ENCODE peak calls at places on chromosome 21, in six cellular contexts. K is breast epithelium, X is heart left ventricle, M is right lobe of liver, E is stomach, U is ovary. J is an unnamed sample. For H3K4me1, the result is how much of the 10 kb centered on the place peaks cover.

GRCh38 chr21:35343046-35343816 is 294.1 kb upstream of the RUNX1 start:
- DNase-seq in E (no peak), U (no peak), M (no peak), K (no peak), X (no peak), J (no peak)

GRCh38 chr21:28431022-28431421 is 561.7 kb downstream of the LTN1 start:
- DNase-seq in X (no peak), E (no peak), M (no peak), K (no peak), U (no peak), J (no peak)

GRCh38 chr21:27590271-27590670 is 623.4 kb upstream of the ADAMTS5 start:
- DNase-seq in M (no peak), X (peak), K (no peak), U (no peak), E (no peak), J (no peak)

GRCh38 chr21:39000496-39000895 is 182.8 kb downstream of the PSMG1 start:
- DNase-seq in E (no peak), K (no peak), X (no peak), M (no peak), U (no peak), J (no peak)

GRCh38 chr21:35547946-35548774 is 499.1 kb upstream of the RUNX1 start:
- DNase-seq in E (no peak), K (no peak), M (no peak), X (no peak), U (no peak), J (no peak)

GRCh38 chr21:28177008-28177603 is 815.6 kb downstream of the LTN1 start:
- DNase-seq in X (no peak), E (no peak), M (no peak), U (no peak), K (no peak), J (no peak)

GRCh38 chr21:28781602-28782274 is 210.9 kb downstream of the LTN1 start:
- DNase-seq in K (no peak), X (no peak), U (no peak), E (no peak), M (no peak), J (no peak)

GRCh38 chr21:21205604-21206003 is 207.4 kb downstream of the NCAM2 start:
- DNase-seq in X (no peak), K (no peak), E (no peak), U (no peak), M (no peak), J (no peak)

GRCh38 chr21:21434944-21435343 is 436.7 kb downstream of the NCAM2 start:
- DNase-seq in X (no peak), K (no peak), U (no peak), M (no peak), E (no peak), J (no peak)

GRCh38 chr21:44379991-44380865 is 26.8 kb downstream of the TRPM2 start:
- DNase-seq in X (no peak), M (peak), E (no peak), K (no peak), U (no peak), J (no peak)

GRCh38 chr21:21137986-21138385 is 139.8 kb downstream of the NCAM2 start:
- DNase-seq in X (no peak), U (no peak), M (no peak), K (no peak), E (no peak), J (peak)

GRCh38 chr21:39029086-39029772 is 154.0 kb downstream of the PSMG1 start:
- DNase-seq in K (no peak), U (no peak), M (no peak), X (no peak), E (no peak), J (no peak)

GRCh38 chr21:27292229-27292628 is 325.3 kb upstream of the ADAMTS5 start:
- DNase-seq in U (no peak), E (no peak), X (no peak), K (no peak), M (no peak), J (no peak)

GRCh38 chr21:43025636-43026180 is 49.9 kb downstream of the CBS start:
- DNase-seq in U (no peak), K (no peak), X (no peak), M (no peak), E (no peak), J (no peak)

GRCh38 chr21:17989780-17990179 is 170.6 kb upstream of the C21orf91 start:
- DNase-seq in X (no peak), U (no peak), M (no peak), E (no peak), K (no peak), J (no peak)

GRCh38 chr21:28269173-28269572 is 723.5 kb downstream of the LTN1 start:
- DNase-seq in M (no peak), K (no peak), X (no peak), U (no peak), E (no peak), J (no peak)

GRCh38 chr21:35506352-35506751 is 457.2 kb upstream of the RUNX1 start:
- DNase-seq in E (no peak), M (no peak), K (no peak), U (no peak), X (no peak), J (no peak)

GRCh38 chr21:15682977-15683376 is 46.8 kb upstream of the USP25 start:
- DNase-seq in U (no peak), X (no peak), E (no peak), M (no peak), K (no peak), J (no peak)

GRCh38 chr21:38798481-38798882 is 7.2 kb upstream of the ETS2 start:
- DNase-seq in U (no peak), X (no peak), K (no peak), M (no peak), E (peak), J (no peak)

GRCh38 chr21:35179990-35180557 is 131.0 kb upstream of the RUNX1 start:
- DNase-seq in M (no peak), X (no peak), K (no peak), E (no peak), U (no peak), J (no peak)

GRCh38 chr21:42471206-42471605 is 24.8 kb downstream of the RSPH1 start:
- DNase-seq in X (no peak), M (peak), E (no peak), K (no peak), U (no peak), J (no peak)

GRCh38 chr21:32768530-32768929 is 3.0 kb downstream of the PAXBP1 start:
- DNase-seq in E (no peak), K (no peak), M (no peak), X (no peak), U (no peak), J (no peak)

GRCh38 chr21:32771134-32771523 is 426 bp downstream of the PAXBP1 start:
- DNase-seq in U (peak), K (peak), X (peak), E (peak), M (peak), J (peak)

GRCh38 chr21:32776743-32777142 is 5.2 kb upstream of the PAXBP1 start:
- DNase-seq in U (no peak), E (no peak), X (no peak), K (no peak), M (no peak), J (no peak)

GRCh38 chr21:32770514-32771133 is 931 bp downstream of the PAXBP1 start:
- DNase-seq in U (no peak), K (no peak), X (no peak), E (no peak), M (no peak), J (no peak)

DNA sequence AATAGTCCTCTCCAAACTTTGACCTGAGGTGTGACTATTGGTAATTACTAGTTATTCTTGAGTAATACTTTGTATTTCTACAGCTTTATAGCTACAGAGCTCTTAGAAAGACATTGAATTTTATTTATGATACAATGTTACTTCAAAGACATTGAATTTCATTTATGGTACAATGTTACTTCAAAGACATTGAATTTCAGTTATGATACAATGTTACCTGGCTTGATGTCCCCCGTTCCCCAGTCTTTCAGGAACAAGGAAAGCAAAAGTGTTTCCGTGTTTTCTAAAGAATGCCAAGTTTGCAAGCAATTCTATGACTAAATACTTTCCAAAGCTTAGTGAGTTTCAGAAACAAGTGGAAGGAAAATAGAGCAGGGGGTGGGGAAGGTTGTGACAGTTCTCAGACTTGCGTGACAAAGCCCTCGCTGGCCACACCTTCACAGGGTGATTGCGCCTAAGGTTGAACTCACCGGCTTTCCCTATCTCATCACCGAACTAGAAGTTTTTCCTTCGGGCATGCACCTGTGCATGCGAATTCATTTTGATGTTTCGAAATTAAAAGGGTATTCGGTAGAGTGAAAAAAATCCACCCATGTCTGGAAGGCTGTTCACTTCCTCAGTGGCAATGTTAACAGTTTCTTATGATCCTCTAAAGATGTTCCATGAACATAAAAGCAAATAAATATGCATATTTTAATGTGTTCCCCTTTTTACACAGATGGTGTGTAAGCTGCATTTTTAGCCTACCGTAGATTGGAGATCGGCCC is 909 bp upstream of the PAXBP1 start:
- DNase-seq in U (no peak), X (no peak), E (peak), M (peak), K (no peak), J (peak)
- TF ChIP-seq POLR2A in U (no peak), X (no peak), E (no peak), M (peak), K (no peak), J (no peak)

GRCh38 chr21:45428534-45428933 is 23.6 kb downstream of the COL18A1 start:
- DNase-seq in X (no peak), E (no peak), M (no peak), K (no peak), U (no peak), J (no peak)
- H3K4me1 ChIP-seq in X (under half), E (under half), M (under half), K (under half), U (under half), J (under half)

GRCh38 chr21:31624961-31625491 is 34.5 kb upstream of the SOD1 start:
- DNase-seq in U (no peak), X (no peak), E (no peak), M (peak), K (no peak), J (no peak)

GRCh38 chr21:31618696-31619430 is 40.6 kb upstream of the SOD1 start:
- DNase-seq in X (no peak), M (no peak), K (no peak), U (no peak), E (no peak), J (no peak)

GRCh38 chr21:31624181-31624580 is 35.3 kb upstream of the SOD1 start:
- DNase-seq in M (no peak), K (no peak), X (no peak), U (no peak), E (no peak), J (no peak)

GRCh38 chr21:31622397-31622796 is 37.1 kb upstream of the SOD1 start:
- DNase-seq in E (no peak), X (no peak), U (no peak), K (no peak), M (no peak), J (no peak)

DNA sequence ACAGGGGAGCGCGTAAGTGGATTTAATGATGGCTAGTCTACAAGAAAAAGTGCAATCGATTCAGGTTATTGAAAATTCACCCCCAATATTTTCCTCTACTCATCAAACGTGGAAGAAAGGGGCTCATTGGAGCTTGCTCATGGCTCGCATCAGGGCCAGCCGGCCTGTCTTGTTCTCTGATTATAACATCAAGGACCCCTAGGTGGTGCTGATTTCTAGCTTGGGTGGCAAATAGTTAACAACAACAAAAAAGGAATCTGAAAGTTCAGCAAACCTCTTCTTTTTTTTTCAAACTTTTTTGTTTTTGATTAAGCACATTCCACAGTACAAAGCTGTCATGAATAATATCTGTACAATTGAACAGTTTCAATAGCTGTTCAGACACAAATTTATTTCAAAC is 35.8 kb upstream of the SOD1 start:
- DNase-seq in E (no peak), M (no peak), U (no peak), X (no peak), K (no peak), J (no peak)
- TF ChIP-seq CTCF in E (no peak), M (no peak), U (no peak), X (no peak), K (no peak), J (no peak)

GRCh38 chr21:41453198-41453597 is 27.2 kb downstream of the MX1 start:
- DNase-seq in M (no peak), X (no peak), U (no peak), E (no peak), K (no peak), J (no peak)

GRCh38 chr21:41449613-41450012 is 23.6 kb downstream of the MX1 start:
- DNase-seq in K (peak), U (no peak), X (no peak), E (peak), M (no peak), J (no peak)

GRCh38 chr21:41447356-41447755 is 21.3 kb downstream of the MX1 start:
- DNase-seq in M (no peak), X (no peak), K (peak), E (no peak), U (no peak), J (no peak)

GRCh38 chr21:41453761-41454160 is 27.7 kb downstream of the MX1 start:
- DNase-seq in E (no peak), U (no peak), X (no peak), K (no peak), M (no peak), J (no peak)

DNA sequence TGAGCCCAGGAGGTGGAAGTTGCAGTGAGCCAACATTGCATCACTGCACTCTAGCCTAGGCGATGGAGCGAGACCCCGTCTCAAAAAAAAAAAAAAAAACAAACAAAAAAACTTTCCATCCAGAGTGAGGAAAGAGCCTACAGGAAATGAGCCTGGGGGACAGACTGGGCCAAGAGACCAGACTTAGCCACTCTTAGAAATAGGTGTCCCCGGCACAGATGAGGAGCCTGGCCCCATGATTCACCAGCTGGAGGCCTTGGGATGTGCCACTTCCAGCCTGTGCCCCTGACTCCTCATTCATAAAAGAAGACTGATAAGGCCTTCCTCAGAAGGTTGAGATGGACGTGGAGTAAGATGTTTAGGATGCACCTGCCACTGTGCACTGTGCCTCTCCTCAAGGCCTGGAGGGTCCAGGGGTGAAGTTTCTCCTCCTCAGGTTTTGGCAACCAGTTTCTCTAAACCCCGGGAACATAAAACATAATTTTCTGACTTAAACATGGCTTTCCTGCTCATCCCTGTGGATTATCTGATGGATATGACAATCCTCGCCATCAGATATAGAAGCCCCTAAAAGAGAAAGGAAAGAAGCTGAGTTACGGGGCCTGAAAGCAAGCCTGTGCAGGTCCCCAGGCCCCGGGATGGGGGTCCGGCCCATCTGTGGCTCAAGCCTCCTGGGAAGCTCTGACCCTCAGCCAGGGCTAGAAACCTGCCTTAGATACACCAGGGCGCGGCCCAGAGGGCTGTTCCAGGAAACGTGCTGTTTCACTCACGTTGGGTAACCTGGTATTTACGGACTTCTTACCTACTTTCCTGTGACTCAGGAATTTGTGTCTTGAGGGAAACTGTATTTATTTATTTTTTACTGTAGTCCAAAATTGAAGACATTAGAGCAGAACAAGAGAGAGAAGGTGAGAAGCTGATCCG is 26.0 kb downstream of the MX1 start:
- DNase-seq in U (no peak), M (no peak), X (no peak), K (no peak), E (peak), J (no peak)
- TF ChIP-seq POLR2A in U (no peak), M (no peak), X (no peak), K (no peak), E (no peak), J (no peak)

GRCh38 chr21:34080693-34081092 is 7.3 kb downstream of the MRPS6 start:
- DNase-seq in M (no peak), X (no peak), E (no peak), U (no peak), K (no peak), J (no peak)
- H3K4me1 ChIP-seq in M (under half), X (under half), E (under half), U (under half), K (under half), J (half or more)

GRCh38 chr21:36909901-36910561 is 56.4 kb downstream of the HLCS start:
- DNase-seq in X (no peak), M (no peak), U (no peak), E (no peak), K (no peak), J (no peak)
- TF ChIP-seq CTCF in X (no peak), M (no peak), U (no peak), E (no peak), K (no peak), J (no peak)